ENCODE peak calls at places on chromosomes 3 and 15, in six cellular contexts. Y is right lobe of liver, G is colonic mucosa, C is astrocyte, M is heart left ventricle, X is HepG2. Z is an unnamed sample.

GRCh38 chr15:51726302-51727073 is 11.0 kb downstream of the LYSMD2 start:
- DNase-seq in G (peak; percentile 34), Y (no peak), M (peak; percentile 54), X (peak; percentile 10), C (peak; percentile 81), Z (no peak)

GRCh38 chr3:169758353-169758994 is 6.4 kb downstream of the TERC start:
- DNase-seq in G (no peak), C (no peak), X (no peak), Y (no peak), M (no peak), Z (no peak)

GRCh38 chr15:92128788-92129187 is 264.9 kb upstream of the ST8SIA2 start:
- DNase-seq in M (no peak), Y (no peak), X (no peak), C (no peak), G (no peak), Z (no peak)

GRCh38 chr3:23637339-23637738 is 168.4 kb upstream of the UBE2E1 start:
- DNase-seq in Y (no peak), C (no peak), M (no peak), X (no peak), G (no peak), Z (no peak)

GRCh38 chr3:124413989-124414598 is 316.2 kb upstream of the UMPS start:
- DNase-seq in G (peak; percentile 50), Y (peak; percentile 65), X (no peak), M (no peak), C (no peak), Z (no peak)

GRCh38 chr3:14652-15051 is 181.9 kb upstream of the CHL1 start:
- DNase-seq in C (no peak), G (no peak), M (no peak), X (no peak), Y (no peak), Z (no peak)

GRCh38 chr3:62154457-62155148 is 218.7 kb downstream of the FEZF2 start:
- DNase-seq in C (no peak), X (peak; percentile 7), G (no peak), Y (no peak), M (no peak), Z (no peak)

GRCh38 chr3:17810759-17811158 is 68.3 kb upstream of the TBC1D5 start:
- DNase-seq in G (no peak), Y (no peak), M (no peak), X (peak; percentile 15), C (peak; percentile 55), Z (no peak)

GRCh38 chr15:48696627-48697312 is 51.3 kb upstream of the FBN1 start:
- DNase-seq in G (no peak), Y (no peak), X (no peak), C (peak; percentile 35), M (no peak), Z (no peak)

GRCh38 chr15:30921781-30922371 is 18.2 kb downstream of the FAN1 start:
- DNase-seq in C (peak; percentile 25), M (peak; percentile 75), Y (peak; percentile 74), G (no peak), X (no peak), Z (no peak)

GRCh38 chr3:9396301-9396631 is 1.1 kb upstream of the SETD5 start:
- DNase-seq in X (no peak), M (no peak), G (peak; percentile 94), C (peak; percentile 97), Y (no peak), Z (no peak)
- H3K4me1 ChIP-seq in X (peaks cover 54% of the 10 kb centered on the region), M (peaks cover 39% of the 10 kb centered on the region), G (peaks cover 16% of the 10 kb centered on the region), C (peaks cover 36% of the 10 kb centered on the region), Y (peaks cover 45% of the 10 kb centered on the region), Z (peaks cover 16% of the 10 kb centered on the region)

GRCh38 chr3:48226959-48227358 is 3.7 kb downstream of the CAMP start:
- DNase-seq in Y (no peak), G (no peak), M (no peak), X (no peak), C (no peak), Z (no peak)

GRCh38 chr3:48236531-48236930 is 4.4 kb upstream of the ZNF589 start:
- DNase-seq in C (no peak), Y (peak; percentile 15), G (no peak), M (no peak), X (peak; percentile 54), Z (no peak)

GRCh38 chr3:48233542-48233941 is 7.4 kb upstream of the ZNF589 start:
- DNase-seq in M (no peak), G (no peak), C (no peak), Y (peak; percentile 0), X (no peak), Z (no peak)

GRCh38 chr3:48232734-48233133 is 8.2 kb upstream of the ZNF589 start:
- DNase-seq in Y (no peak), M (peak; percentile 49), X (peak; percentile 76), G (peak; percentile 66), C (peak; percentile 69), Z (peak; percentile 86)

GRCh38 chr3:48232232-48232631 is 8.7 kb upstream of the ZNF589 start:
- DNase-seq in X (no peak), M (no peak), Y (no peak), G (no peak), C (no peak), Z (peak; percentile 4)
- H3K27ac ChIP-seq in X (no peak overlapping the region), M (no peak overlapping the region), Y (no peak overlapping the region), G (no peak overlapping the region), C (no peak overlapping the region), Z (no peak overlapping the region)

DNA sequence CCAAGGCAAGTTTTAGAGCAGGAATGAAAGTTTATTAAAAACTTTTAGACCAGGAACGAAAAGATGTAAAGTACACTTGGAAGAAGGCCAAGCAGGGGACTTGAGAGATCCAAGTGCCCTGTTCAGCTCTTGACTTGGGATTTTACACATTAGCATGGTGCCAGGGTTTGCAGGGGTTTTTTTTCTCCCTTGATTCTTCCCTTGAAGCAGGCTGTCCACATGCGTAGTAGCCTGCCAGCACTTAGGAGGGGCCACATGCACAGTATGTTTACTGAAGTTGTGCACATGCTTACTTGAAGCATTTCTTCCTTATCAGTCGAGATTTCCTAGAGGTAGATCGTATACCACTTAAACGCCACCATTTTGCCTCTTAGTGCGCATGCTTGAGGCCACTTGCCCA is 277.5 kb upstream of the AGTR1 start:
- DNase-seq in G (no peak), C (no peak), M (no peak), Y (no peak), X (no peak), Z (no peak)
- H3K4me3 ChIP-seq in G (no peak overlapping the region), C (no peak overlapping the region), M (no peak overlapping the region), Y (no peak overlapping the region), X (no peak overlapping the region), Z (no peak overlapping the region)

GRCh38 chr3:63936929-63937328 is 24.7 kb upstream of the SCAANT1 start:
- DNase-seq in C (no peak), G (no peak), X (no peak), M (no peak), Y (no peak), Z (no peak)
- H3K4me1 ChIP-seq in C (peaks cover 16% of the 10 kb centered on the region), G (peaks cover 3% of the 10 kb centered on the region), X (peaks cover 36% of the 10 kb centered on the region), M (no peaks in the 10 kb centered on the region), Y (peaks cover 34% of the 10 kb centered on the region), Z (peaks cover 10% of the 10 kb centered on the region)

DNA sequence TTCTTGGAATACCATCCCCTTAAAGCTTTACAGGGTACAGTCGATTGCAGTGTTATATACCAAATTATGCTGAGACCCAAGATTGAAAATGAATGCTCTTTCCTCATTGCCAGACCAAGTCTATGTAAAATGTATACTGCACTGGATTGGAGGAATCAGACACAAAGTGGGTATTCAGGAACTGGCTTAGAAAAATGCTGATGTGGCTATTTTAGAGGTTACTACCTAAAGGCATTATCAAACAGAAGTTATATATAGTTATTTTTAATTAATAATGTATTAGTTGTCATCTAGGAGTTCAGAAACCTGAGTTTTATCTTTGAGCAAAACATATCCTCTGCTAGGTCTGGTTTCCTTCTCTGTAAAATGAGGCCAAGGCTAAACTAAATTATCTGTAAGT is 3.6 kb upstream of the SPG21 start:
- DNase-seq in M (no peak), X (no peak), Y (no peak), C (no peak), G (no peak), Z (no peak)
- H3K27ac ChIP-seq in M (no peak overlapping the region), X (no peak overlapping the region), Y (no peak overlapping the region), C (no peak overlapping the region), G (no peak overlapping the region), Z (no peak overlapping the region)

GRCh38 chr15:101470548-101471239 is 18.8 kb downstream of the PCSK6 start:
- DNase-seq in G (no peak), Y (no peak), X (no peak), M (no peak), C (no peak), Z (no peak)
- H3K4me3 ChIP-seq in G (no peak overlapping the region), Y (no peak overlapping the region), X (no peak overlapping the region), M (no peak overlapping the region), C (no peak overlapping the region), Z (no peak overlapping the region)

GRCh38 chr3:9550999-9551398 is 2.6 kb downstream of the LHFPL4 start:
- DNase-seq in X (no peak), M (no peak), Y (no peak), C (no peak), G (no peak), Z (no peak)

GRCh38 chr3:9549600-9549999 is 4.0 kb downstream of the LHFPL4 start:
- DNase-seq in Y (no peak), M (no peak), X (no peak), G (no peak), C (no peak), Z (no peak)

GRCh38 chr3:9552252-9552999 is 1.2 kb downstream of the LHFPL4 start:
- DNase-seq in Y (no peak), M (peak; percentile 31), X (no peak), C (peak; percentile 45), G (peak; percentile 38), Z (peak; percentile 78)

GRCh38 chr3:9553021-9553948 is at the start of gene LHFPL4:
- DNase-seq in C (no peak), X (no peak), G (no peak), Y (no peak), M (no peak), Z (no peak)

DNA sequence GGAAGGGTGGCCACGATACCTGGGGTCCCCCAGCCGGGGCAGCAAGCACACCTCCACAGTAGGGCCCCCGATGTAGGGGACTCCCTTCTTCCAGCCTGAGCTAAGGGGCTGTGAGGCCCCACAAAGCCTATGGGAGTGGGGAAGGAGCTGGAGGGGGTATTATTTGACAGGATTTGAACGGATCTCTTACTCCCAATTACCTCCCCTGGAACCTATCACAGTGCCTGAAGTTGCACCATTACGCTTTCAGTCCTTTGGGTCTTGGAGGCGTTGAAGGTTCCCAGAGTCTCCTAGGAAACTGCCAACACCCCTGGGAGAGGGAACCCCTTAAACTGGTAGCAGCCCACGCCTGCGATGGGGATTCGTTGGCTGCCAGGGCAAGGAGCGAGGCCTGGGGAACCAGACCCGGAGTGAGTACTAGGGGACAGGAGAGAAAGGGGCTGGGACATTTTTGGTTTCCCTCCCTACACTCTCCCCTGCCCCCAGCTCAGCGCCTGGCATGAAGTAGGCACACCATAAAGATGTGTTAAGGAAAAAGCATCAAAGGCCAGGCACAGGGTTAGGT is 409 bp upstream of the LHFPL4 start:
- DNase-seq in C (no peak), Y (no peak), M (no peak), G (no peak), X (no peak), Z (no peak)
- H3K4me1 ChIP-seq in C (no peaks in the 10 kb centered on the region), Y (no peaks in the 10 kb centered on the region), M (no peaks in the 10 kb centered on the region), G (no peaks in the 10 kb centered on the region), X (no peaks in the 10 kb centered on the region), Z (no peaks in the 10 kb centered on the region)